ENCODE peak calls at places on chromosomes 16 and 17, in six cellular contexts. H, F, Y, C, V and Q are unnamed samples.

GRCh38 chr17:6124856-6125255 is 54.7 kb downstream of the WSCD1 start:
- DNase-seq in H (no peak), F (no peak), Y (no peak), C (no peak), V (no peak), Q (no peak)

GRCh38 chr16:84832488-84833141 is 12.8 kb downstream of the CRISPLD2 start:
- DNase-seq in H (peak; percentile 89), F (peak; percentile 100), Y (no peak), C (peak; percentile 71), V (no peak), Q (no peak)

GRCh38 chr17:77437017-77437416 is 296.2 kb downstream of the SEC14L1 start:
- DNase-seq in H (peak; percentile 73), F (peak; percentile 92), Y (no peak), C (no peak), V (no peak), Q (no peak)

GRCh38 chr17:65572186-65572580 is 10.7 kb upstream of the AXIN2 start:
- DNase-seq in H (no peak), F (no peak), Y (no peak), C (no peak), V (no peak), Q (no peak)

GRCh38 chr17:70519300-70519699 is 350.0 kb downstream of the KCNJ2 start:
- DNase-seq in H (no peak), F (no peak), Y (no peak), C (no peak), V (no peak), Q (no peak)

GRCh38 chr16:82633964-82634600 is 7.3 kb downstream of the CDH13 start:
- DNase-seq in H (no peak), F (no peak), Y (peak; percentile 36), C (no peak), V (no peak), Q (peak; percentile 95)

GRCh38 chr17:74805543-74805991 is 29.4 kb upstream of the NAT9 start:
- DNase-seq in H (no peak), F (no peak), Y (no peak), C (no peak), V (no peak), Q (no peak)

GRCh38 chr17:67555855-67556254 is 161.9 kb upstream of the NOL11 start:
- DNase-seq in H (no peak), F (no peak), Y (no peak), C (no peak), V (no peak), Q (no peak)

GRCh38 chr17:80760501-80760900 is 215.9 kb downstream of the RPTOR start:
- DNase-seq in H (no peak), F (no peak), Y (no peak), C (peak; percentile 69), V (no peak), Q (peak; percentile 37)

GRCh38 chr16:11759163-11759834 is 16.6 kb upstream of the TXNDC11 start:
- DNase-seq in H (no peak), F (no peak), Y (no peak), C (no peak), V (no peak), Q (no peak)

GRCh38 chr17:78839762-78840529 is 668 bp downstream of the USP36 start:
- DNase-seq in H (peak; percentile 62), F (peak; percentile 81), Y (no peak), C (peak; percentile 68), V (no peak), Q (peak; percentile 43)

GRCh38 chr16:78317871-78318270 is 218.4 kb downstream of the WWOX start:
- DNase-seq in H (no peak), F (no peak), Y (no peak), C (no peak), V (no peak), Q (no peak)

GRCh38 chr16:51031598-51031997 is 119.5 kb downstream of the SALL1 start:
- DNase-seq in H (no peak), F (no peak), Y (no peak), C (no peak), V (no peak), Q (no peak)

GRCh38 chr16:26995522-26995921 is 71.2 kb upstream of the C16orf82 start:
- DNase-seq in H (no peak), F (no peak), Y (no peak), C (no peak), V (no peak), Q (no peak)
- H3K27me3 ChIP-seq in H (no peaks in the 10 kb centered on the region), F (no peaks in the 10 kb centered on the region), Y (no peaks in the 10 kb centered on the region), C (no peaks in the 10 kb centered on the region), V (no peaks in the 10 kb centered on the region), Q (no peaks in the 10 kb centered on the region)

GRCh38 chr16:70428178-70428998 is 10.5 kb downstream of the ST3GAL2 start:
- DNase-seq in H (peak; percentile 95), F (peak; percentile 93), Y (peak; percentile 48), C (peak; percentile 90), V (no peak), Q (peak; percentile 42)
- H3K4me1 ChIP-seq in H (peaks cover 35% of the 10 kb centered on the region), F (peaks cover 23% of the 10 kb centered on the region), Y (peaks cover 23% of the 10 kb centered on the region), C (peaks cover 67% of the 10 kb centered on the region), V (peaks cover 54% of the 10 kb centered on the region), Q (no peaks in the 10 kb centered on the region)

GRCh38 chr17:45430006-45430737 is 2.5 kb downstream of the ARHGAP27 start:
- DNase-seq in H (no peak), F (no peak), Y (no peak), C (peak; percentile 47), V (no peak), Q (no peak)

GRCh38 chr17:45427181-45427835 is 5.4 kb downstream of the ARHGAP27 start:
- DNase-seq in H (no peak), F (no peak), Y (no peak), C (peak; percentile 46), V (no peak), Q (no peak)

GRCh38 chr17:45428050-45428953 is 4.4 kb downstream of the ARHGAP27 start:
- DNase-seq in H (peak; percentile 55), F (peak; percentile 52), Y (peak; percentile 59), C (peak; percentile 85), V (no peak), Q (peak; percentile 52)

GRCh38 chr17:45429338-45430005 is 3.2 kb downstream of the ARHGAP27 start:
- DNase-seq in H (no peak), F (no peak), Y (no peak), C (peak; percentile 52), V (no peak), Q (peak; percentile 31)

DNA sequence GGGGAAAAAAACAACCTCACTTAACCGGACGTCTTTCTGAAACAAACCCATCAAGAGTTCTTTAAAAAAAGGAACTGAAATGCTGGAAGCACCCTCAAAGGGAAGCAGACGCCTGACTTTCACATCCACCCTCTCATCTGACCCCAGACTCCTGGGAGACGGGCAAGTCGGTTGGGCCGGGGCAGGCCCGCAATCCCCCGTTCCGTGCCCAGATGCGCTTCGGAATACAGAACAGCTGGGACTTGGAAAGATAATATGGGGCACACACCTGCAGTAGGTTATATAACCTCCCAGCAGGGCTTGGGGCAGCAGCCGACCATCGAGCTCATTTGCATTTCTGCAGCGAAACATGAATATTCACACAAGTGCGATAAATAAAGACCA is 3.7 kb downstream of the ARHGAP27 start:
- DNase-seq in H (no peak), F (no peak), Y (no peak), C (peak; percentile 53), V (no peak), Q (no peak)
- H3K27me3 ChIP-seq in H (no peaks in the 10 kb centered on the region), F (peaks cover 25% of the 10 kb centered on the region), Y (no peaks in the 10 kb centered on the region), C (no peaks in the 10 kb centered on the region), V (peaks cover 3% of the 10 kb centered on the region), Q (peaks cover 12% of the 10 kb centered on the region)

GRCh38 chr16:68284847-68285246 is 20.5 kb downstream of the SLC7A6 start:
- DNase-seq in H (no peak), F (no peak), Y (no peak), C (no peak), V (no peak), Q (no peak)

GRCh38 chr16:68282064-68282452 is 17.7 kb downstream of the SLC7A6 start:
- DNase-seq in H (no peak), F (no peak), Y (no peak), C (no peak), V (no peak), Q (no peak)

GRCh38 chr16:68283840-68284595 is 19.7 kb downstream of the SLC7A6 start:
- DNase-seq in H (no peak), F (peak; percentile 18), Y (no peak), C (no peak), V (no peak), Q (no peak)

GRCh38 chr16:68281368-68282063 is 17.2 kb downstream of the SLC7A6 start:
- DNase-seq in H (no peak), F (no peak), Y (no peak), C (no peak), V (no peak), Q (no peak)

DNA sequence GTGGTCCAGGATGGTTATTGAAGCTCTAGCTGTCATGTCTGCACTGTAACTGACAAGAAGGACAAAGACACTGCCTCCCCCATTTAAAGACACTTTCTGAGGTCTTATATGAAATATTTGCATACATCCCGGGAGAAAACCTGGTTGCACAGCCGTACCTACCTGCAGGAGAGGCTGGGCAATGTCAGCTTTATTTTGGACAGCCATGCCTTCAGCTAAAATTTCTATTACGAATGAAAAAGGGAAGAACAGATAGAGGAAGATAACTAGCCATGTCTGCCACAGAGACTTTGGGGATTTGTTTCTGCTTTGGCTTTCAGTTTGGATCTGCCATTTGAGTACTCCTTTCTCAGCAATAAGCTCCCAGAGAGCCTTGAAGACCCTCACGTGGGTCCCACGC is 19.0 kb downstream of the SLC7A6 start:
- DNase-seq in H (no peak), F (no peak), Y (no peak), C (no peak), V (no peak), Q (no peak)
- H3K4me1 ChIP-seq in H (no peaks in the 10 kb centered on the region), F (peaks cover 9% of the 10 kb centered on the region), Y (no peaks in the 10 kb centered on the region), C (peaks cover 63% of the 10 kb centered on the region), V (peaks cover 58% of the 10 kb centered on the region), Q (peaks cover 3% of the 10 kb centered on the region)

GRCh38 chr17:82118178-82118814 is 20.3 kb upstream of the FASN start:
- DNase-seq in H (no peak), F (no peak), Y (no peak), C (no peak), V (no peak), Q (no peak)

GRCh38 chr17:82120148-82120547 is 22.1 kb upstream of the FASN start:
- DNase-seq in H (no peak), F (peak; percentile 52), Y (no peak), C (no peak), V (no peak), Q (peak; percentile 11)

GRCh38 chr17:82117139-82118090 is 19.4 kb upstream of the FASN start:
- DNase-seq in H (no peak), F (no peak), Y (no peak), C (no peak), V (no peak), Q (no peak)

GRCh38 chr17:82121246-82121645 is 23.2 kb upstream of the FASN start:
- DNase-seq in H (no peak), F (no peak), Y (no peak), C (no peak), V (no peak), Q (no peak)

DNA sequence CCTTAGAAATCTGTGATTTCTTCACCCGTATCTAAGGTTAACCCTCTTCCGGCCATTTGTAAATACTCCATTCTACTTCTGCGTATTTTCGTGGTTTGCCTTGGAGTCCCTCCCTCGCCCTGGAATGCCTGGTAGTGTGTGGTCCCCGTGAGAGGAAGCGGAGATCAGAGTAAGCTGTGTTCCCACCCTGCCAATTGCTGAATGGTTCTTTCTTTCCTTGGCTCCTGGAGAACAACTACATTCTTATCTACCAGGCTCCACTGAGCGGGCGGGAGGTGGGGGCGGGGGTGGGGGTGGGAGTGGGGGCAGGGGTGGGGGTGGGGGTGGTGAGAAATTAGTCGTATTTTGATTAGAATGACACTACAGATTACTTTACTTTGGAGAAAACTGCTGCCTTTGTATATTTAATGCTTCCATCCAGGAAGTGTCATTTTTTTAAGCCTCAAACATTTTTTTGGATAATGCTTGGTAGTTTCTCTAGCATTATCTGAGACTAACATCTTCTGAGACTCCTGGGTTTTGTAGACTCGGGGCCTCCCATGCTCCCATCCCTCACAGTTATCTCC is 20.9 kb upstream of the FASN start:
- DNase-seq in H (no peak), F (no peak), Y (no peak), C (no peak), V (no peak), Q (no peak)
- H3K27me3 ChIP-seq in H (no peaks in the 10 kb centered on the region), F (no peaks in the 10 kb centered on the region), Y (no peaks in the 10 kb centered on the region), C (no peaks in the 10 kb centered on the region), V (no peaks in the 10 kb centered on the region), Q (no peaks in the 10 kb centered on the region)

GRCh38 chr17:47703191-47703591 is 9.2 kb downstream of the TBKBP1 start:
- DNase-seq in H (peak; percentile 59), F (no peak), Y (no peak), C (peak; percentile 56), V (no peak), Q (no peak)
- H3K4me1 ChIP-seq in H (peaks cover 9% of the 10 kb centered on the region), F (peaks cover 2% of the 10 kb centered on the region), Y (no peaks in the 10 kb centered on the region), C (peaks cover 37% of the 10 kb centered on the region), V (peaks cover 11% of the 10 kb centered on the region), Q (no peaks in the 10 kb centered on the region)